ENCODE peak calls at places on chromosomes 2 and 18, in seven cellular contexts. H, K, R, E, C, M and D are unnamed samples.

GRCh38 chr18:44870631-44871502 is 190.2 kb downstream of the SETBP1 start:
- DNase-seq in K (peak; percentile 20), M (no peak), H (no peak), E (no peak), C (no peak), R (no peak), D (no peak)

GRCh38 chr2:237720962-237721361 is 77.6 kb upstream of the RBM44 start:
- DNase-seq in E (no peak), R (no peak), C (no peak), M (peak; percentile 83), H (no peak), K (no peak), D (peak; percentile 43)

GRCh38 chr2:198084136-198084535 is 279.7 kb downstream of the PLCL1 start:
- DNase-seq in M (no peak), E (no peak), H (no peak), K (no peak), R (no peak), C (no peak), D (no peak)

GRCh38 chr2:239884051-239884405 is 141.1 kb downstream of the NDUFA10 start:
- DNase-seq in M (no peak), C (peak; percentile 29), E (no peak), R (no peak), K (no peak), H (no peak), D (no peak)

GRCh38 chr2:26527726-26528125 is 49.8 kb upstream of the OTOF start:
- DNase-seq in H (no peak), K (no peak), M (no peak), C (no peak), R (no peak), E (no peak), D (no peak)

GRCh38 chr2:110713508-110714362 is 18.6 kb upstream of the ACOXL start:
- DNase-seq in K (no peak), R (no peak), C (no peak), H (no peak), M (no peak), E (no peak), D (peak; percentile 10)

GRCh38 chr2:48759682-48760081 is 4.2 kb upstream of the LHCGR start:
- DNase-seq in E (no peak), M (no peak), R (no peak), K (no peak), H (no peak), C (no peak), D (no peak)

GRCh38 chr18:59669872-59670657 is 27.2 kb downstream of the CCBE1 start:
- DNase-seq in K (no peak), E (no peak), C (no peak), R (no peak), H (no peak), M (peak; percentile 78), D (peak; percentile 50)

GRCh38 chr2:67840460-67841068 is 222.2 kb downstream of the C1D start:
- DNase-seq in R (peak; percentile 35), H (peak; percentile 80), K (peak; percentile 73), C (peak; percentile 97), E (peak; percentile 65), M (peak; percentile 82), D (peak; percentile 82)

GRCh38 chr2:98985905-98986666 is 50.1 kb upstream of the CRACDL start:
- DNase-seq in R (no peak), K (no peak), H (no peak), E (peak; percentile 6), M (no peak), C (peak; percentile 49), D (no peak)

GRCh38 chr2:106030287-106031268 is 163.5 kb downstream of the UXS1 start:
- DNase-seq in C (no peak), E (no peak), K (no peak), H (no peak), R (no peak), M (peak; percentile 81), D (peak; percentile 56)

GRCh38 chr2:160835166-160835565 is 325.1 kb upstream of the TANK start:
- DNase-seq in C (no peak), E (no peak), K (no peak), H (no peak), R (no peak), M (no peak), D (no peak)

GRCh38 chr2:15768142-15769088 is 171.9 kb upstream of the MYCN start:
- DNase-seq in K (no peak), H (peak; percentile 42), C (no peak), M (no peak), E (no peak), R (no peak), D (no peak)

GRCh38 chr2:101900375-101900774 is 91.4 kb upstream of the IL1R2 start:
- DNase-seq in K (no peak), H (no peak), C (no peak), M (no peak), R (no peak), E (no peak), D (no peak)

GRCh38 chr2:16139663-16140610 is 199.6 kb downstream of the MYCN start:
- DNase-seq in R (no peak), K (no peak), M (no peak), C (no peak), H (no peak), E (no peak), D (no peak)

GRCh38 chr2:233556756-233557736 is 9.5 kb downstream of the USP40 start:
- DNase-seq in M (peak; percentile 79), C (no peak), K (no peak), R (no peak), H (no peak), E (peak; percentile 63), D (peak; percentile 61)

GRCh38 chr2:149383340-149383739 is 53.0 kb downstream of the LYPD6 start:
- DNase-seq in M (peak; percentile 75), C (no peak), K (peak; percentile 10), H (no peak), E (no peak), R (no peak), D (peak; percentile 92)

GRCh38 chr2:98601532-98602132 is 6.7 kb downstream of the COA5 start:
- DNase-seq in R (no peak), H (peak; percentile 68), C (peak; percentile 64), M (peak; percentile 47), E (peak; percentile 57), K (peak; percentile 65), D (peak; percentile 56)

GRCh38 chr2:23658466-23658942 is 268.4 kb downstream of the ATAD2B start:
- DNase-seq in M (peak; percentile 17), E (no peak), R (no peak), K (no peak), H (no peak), C (no peak), D (no peak)

GRCh38 chr2:209662091-209662490 is 109.5 kb upstream of the UNC80 start:
- DNase-seq in H (no peak), R (no peak), C (no peak), M (no peak), E (no peak), K (no peak), D (no peak)

GRCh38 chr2:16509042-16509441 is 156.6 kb downstream of the CYRIA start:
- DNase-seq in H (no peak), E (no peak), K (no peak), M (no peak), C (no peak), R (no peak), D (no peak)

GRCh38 chr2:28318023-28318422 is 74.6 kb upstream of the FOSL2 start:
- DNase-seq in E (no peak), H (no peak), C (no peak), M (no peak), K (no peak), R (no peak), D (no peak)
- H3K4me2 ChIP-seq in E (no peak overlapping the region), H (no peak overlapping the region), C (no peak overlapping the region), M (no peak overlapping the region), K (no peak overlapping the region), R (no peak overlapping the region), D (no peak overlapping the region)

GRCh38 chr2:74515271-74516069 is 1.2 kb downstream of the TLX2 start:
- DNase-seq in E (no peak), M (no peak), R (no peak), H (peak; percentile 55), C (no peak), K (peak; percentile 57), D (peak; percentile 18)
- H3K4me3 ChIP-seq in E (no peak overlapping the region), M (no peak overlapping the region), R (no peak overlapping the region), H (peak overlapping the region; percentile 32), C (no peak overlapping the region), K (peak overlapping the region; percentile 68), D (no peak overlapping the region)

DNA sequence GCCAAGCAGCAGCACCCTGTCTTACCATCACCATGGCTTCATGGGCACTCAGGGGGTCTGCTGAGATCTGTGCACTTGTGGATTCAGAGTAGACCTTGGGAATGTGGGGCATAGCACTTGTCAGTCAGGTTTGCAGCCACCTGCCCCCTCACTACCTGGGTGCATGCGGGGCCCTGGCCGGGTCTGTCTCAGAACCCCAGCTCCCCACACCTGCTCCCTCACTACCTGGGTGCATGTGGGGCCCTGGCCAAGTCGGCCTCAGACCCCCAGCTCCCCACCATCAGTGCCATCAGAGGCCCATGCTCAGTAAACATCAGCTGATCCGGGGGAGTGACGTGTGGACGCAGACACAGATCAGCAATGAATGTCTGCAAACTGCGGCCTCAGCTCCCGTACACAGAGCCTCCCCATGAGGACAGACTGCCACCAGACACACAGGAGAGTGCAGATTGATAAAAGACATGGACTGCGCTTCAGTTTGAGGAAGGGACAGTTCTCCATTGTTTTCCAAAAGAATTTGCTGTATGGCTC is 205.1 kb downstream of the GLI2 start:
- DNase-seq in M (no peak), R (no peak), H (no peak), E (no peak), K (no peak), C (no peak), D (no peak)
- H3K4me1 ChIP-seq in M (peaks cover 55% of the 10 kb centered on the region), R (peaks cover 37% of the 10 kb centered on the region), H (peaks cover 4% of the 10 kb centered on the region), E (no peaks in the 10 kb centered on the region), K (peaks cover 40% of the 10 kb centered on the region), C (no peaks in the 10 kb centered on the region), D (peaks cover 49% of the 10 kb centered on the region)

DNA sequence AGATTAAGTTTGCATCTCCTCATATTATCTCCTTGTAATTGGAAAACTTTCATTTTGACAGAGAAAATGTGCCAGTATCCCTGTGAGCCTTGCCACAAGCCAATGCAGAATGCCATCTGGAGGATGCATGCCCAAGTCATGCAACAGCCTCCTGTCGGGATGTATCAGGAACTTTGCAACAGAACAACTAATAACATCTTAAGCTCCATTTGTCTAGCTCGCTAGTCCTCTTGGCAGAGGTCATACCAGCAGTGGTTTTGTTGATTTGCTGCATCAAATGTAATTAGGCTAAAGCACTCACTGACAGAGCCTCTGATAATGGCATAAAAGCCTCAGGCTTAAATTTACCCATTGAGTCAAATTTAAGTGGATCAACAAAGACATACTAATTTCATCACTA is 125.8 kb downstream of the UBE2E3 start:
- DNase-seq in R (no peak), M (no peak), H (peak; percentile 13), K (peak; percentile 57), C (no peak), E (no peak), D (peak; percentile 48)
- H3K4me2 ChIP-seq in R (no peak overlapping the region), M (no peak overlapping the region), H (no peak overlapping the region), K (peak overlapping the region; percentile 18), C (no peak overlapping the region), E (no peak overlapping the region), D (peak overlapping the region; percentile 53)